ENCODE peak calls at places on chromosome 12, in five cellular contexts. X is endodermal cell, W is tibial artery, J is breast epithelium, Y is kidney. G is an unnamed sample. For H3K4me1, the result is how much of the 10 kb centered on the place peaks cover.

GRCh38 chr12:95739561-95740313 is 50.8 kb downstream of the NTN4 start:
- DNase-seq in J (peak), W (peak), Y (no peak), X (no peak), G (no peak)

GRCh38 chr12:95218164-95218851 is 701 bp downstream of the VEZT start:
- DNase-seq in W (no peak), Y (no peak), X (no peak), J (no peak), G (no peak)

GRCh38 chr12:107560906-107561285 is 124.7 kb upstream of the PWP1 start:
- DNase-seq in Y (no peak), J (no peak), W (no peak), X (no peak), G (no peak)

GRCh38 chr12:5478081-5478706 is 46.3 kb downstream of the NTF3 start:
- DNase-seq in Y (no peak), J (no peak), W (no peak), X (no peak), G (no peak)

GRCh38 chr12:47841910-47842309 is 22.2 kb upstream of the HDAC7 start:
- DNase-seq in W (no peak), X (peak), Y (no peak), J (no peak), G (peak)

GRCh38 chr12:127401536-127401935 is 865.4 kb upstream of the TMEM132C start:
- DNase-seq in X (no peak), Y (no peak), J (no peak), W (no peak), G (no peak)

GRCh38 chr12:130967631-130968030 is 13.9 kb downstream of the ADGRD1 start:
- DNase-seq in J (no peak), X (no peak), W (peak), Y (no peak), G (no peak)

GRCh38 chr12:23502259-23502658 is 447.2 kb downstream of the SOX5 start:
- DNase-seq in W (no peak), X (no peak), J (no peak), Y (no peak), G (no peak)

GRCh38 chr12:27382126-27382795 is 49.6 kb downstream of the BMAL2 start:
- DNase-seq in J (no peak), X (no peak), W (no peak), Y (no peak), G (no peak)

GRCh38 chr12:25578739-25579138 is 25.7 kb upstream of the LMNTD1 start:
- DNase-seq in Y (no peak), W (no peak), X (no peak), J (no peak), G (no peak)

GRCh38 chr12:81809829-81810595 is 50.9 kb upstream of the PPFIA2 start:
- DNase-seq in W (no peak), X (no peak), Y (no peak), J (no peak), G (no peak)

GRCh38 chr12:112839386-112839972 is 47.9 kb downstream of the RPH3A start:
- DNase-seq in Y (no peak), W (no peak), X (peak), J (no peak), G (no peak)

GRCh38 chr12:47207005-47207717 is 127.4 kb upstream of the AMIGO2 start:
- DNase-seq in W (no peak), J (no peak), Y (no peak), X (no peak), G (peak)

GRCh38 chr12:122413516-122414404 is 8.7 kb downstream of the CLIP1 start:
- DNase-seq in W (no peak), X (no peak), Y (no peak), J (no peak), G (no peak)
- H3K27ac ChIP-seq in W (peak), X (no peak), Y (no peak), J (peak), G (peak)

DNA sequence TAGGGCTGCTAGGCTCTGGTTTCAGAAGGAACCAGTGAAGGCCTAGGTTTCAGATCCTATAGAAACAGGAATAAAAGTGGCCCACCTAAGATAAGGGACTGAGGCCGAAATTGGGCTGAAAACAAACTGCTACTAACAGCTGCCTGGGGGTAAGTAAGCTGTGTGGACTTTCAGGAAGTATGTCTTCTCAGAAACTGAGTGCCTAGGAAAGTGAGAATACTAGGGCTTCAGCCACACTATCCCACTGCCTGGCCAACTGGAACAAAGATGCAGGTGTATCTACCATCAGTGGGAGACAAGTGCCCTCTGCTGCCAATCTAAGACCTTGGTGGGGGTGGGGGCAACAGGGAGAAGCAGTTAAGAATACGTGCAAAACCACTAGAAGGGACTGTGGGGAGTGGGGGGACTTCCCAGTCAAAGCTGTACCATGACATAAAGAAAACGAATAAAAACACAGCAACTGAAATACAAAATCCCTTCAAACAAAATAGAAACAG is 82.5 kb downstream of the MED13L start:
- DNase-seq in W (no peak), X (peak), Y (no peak), J (no peak), G (no peak)
- H3K4me1 ChIP-seq in W (half or more), X (under half), Y (under half), J (under half), G (half or more)

DNA sequence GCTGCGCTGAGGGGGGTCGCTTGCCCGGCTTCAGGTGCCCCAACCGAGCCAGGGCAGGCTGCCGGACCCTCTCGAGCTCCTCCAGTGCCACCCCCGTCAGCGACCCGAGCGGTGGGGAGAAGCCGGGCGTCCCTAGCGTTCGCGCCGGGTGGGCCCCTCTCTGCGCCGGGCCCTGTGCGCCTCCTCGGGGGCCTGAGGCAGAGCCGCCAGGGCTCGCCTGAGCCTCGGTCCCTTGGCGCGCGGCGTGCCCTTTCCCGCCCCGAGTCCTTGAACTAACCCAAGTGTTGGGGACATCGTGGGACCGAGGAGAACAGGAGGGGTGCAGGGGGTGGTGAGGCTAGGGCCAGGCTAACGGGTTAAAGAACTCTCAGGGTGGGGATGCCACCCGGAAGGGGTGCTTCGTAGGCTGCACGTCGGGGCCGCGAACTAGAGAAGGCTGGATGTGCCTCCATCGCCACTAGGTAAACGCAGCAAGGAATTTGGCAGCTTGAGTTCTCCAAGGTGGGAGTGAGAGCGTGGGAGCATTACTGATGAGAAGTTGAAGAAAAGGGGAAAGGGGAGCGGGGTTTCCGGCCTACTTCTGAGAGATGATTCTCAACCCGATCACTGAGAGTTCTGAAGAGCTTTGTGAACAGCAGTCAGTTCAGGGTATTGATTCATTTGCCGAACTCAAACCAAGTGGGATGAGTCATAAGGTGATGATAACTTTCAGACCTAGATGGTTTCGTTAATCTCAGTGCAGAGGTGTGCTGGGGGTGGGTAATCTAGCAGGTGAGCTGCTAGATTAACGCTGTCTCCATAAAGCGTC is 618 bp downstream of the RNF34 start:
- DNase-seq in J (no peak), Y (no peak), X (peak), W (peak), G (no peak)
- TF ChIP-seq CTCF in J (no peak), Y (no peak), X (no peak), W (no peak), G (no peak)

DNA sequence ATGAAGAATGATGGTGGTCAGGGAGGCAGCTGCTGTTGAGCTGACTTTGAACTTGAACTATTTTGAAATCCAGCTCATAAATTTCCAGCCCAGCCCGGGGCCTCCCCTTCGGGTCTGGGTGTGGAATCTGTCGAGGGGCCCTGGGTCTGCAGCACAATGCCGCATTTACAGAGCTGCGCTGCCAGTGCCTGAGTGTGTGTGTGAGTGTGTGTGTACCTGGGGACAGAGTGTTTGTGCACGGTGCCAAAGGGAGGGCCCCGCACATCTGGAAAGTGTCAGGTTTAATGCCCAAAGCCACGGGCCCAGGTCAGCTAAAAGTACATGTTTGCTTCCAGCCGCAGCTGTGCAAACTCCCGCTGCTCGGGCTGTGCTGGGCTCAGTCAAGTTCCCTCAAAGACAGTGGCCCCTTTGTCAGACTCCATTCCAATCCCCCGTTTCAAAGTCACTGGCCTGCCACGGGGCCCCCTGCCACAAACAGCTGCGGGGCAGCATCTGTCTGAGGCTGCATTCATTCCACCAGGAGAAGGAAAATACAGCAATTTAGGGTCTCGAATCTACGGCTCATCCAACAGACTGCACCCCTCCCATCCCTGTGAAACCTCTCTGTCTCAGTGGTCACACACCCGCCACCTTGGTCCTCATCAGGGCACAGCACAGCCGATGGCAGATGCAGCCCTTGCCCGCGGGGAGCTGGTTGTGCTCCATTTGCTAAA is 16.3 kb upstream of the RFLNA start:
- DNase-seq in Y (no peak), J (no peak), X (no peak), W (no peak), G (no peak)
- H3K27ac ChIP-seq in Y (no peak), J (no peak), X (peak), W (no peak), G (no peak)

DNA sequence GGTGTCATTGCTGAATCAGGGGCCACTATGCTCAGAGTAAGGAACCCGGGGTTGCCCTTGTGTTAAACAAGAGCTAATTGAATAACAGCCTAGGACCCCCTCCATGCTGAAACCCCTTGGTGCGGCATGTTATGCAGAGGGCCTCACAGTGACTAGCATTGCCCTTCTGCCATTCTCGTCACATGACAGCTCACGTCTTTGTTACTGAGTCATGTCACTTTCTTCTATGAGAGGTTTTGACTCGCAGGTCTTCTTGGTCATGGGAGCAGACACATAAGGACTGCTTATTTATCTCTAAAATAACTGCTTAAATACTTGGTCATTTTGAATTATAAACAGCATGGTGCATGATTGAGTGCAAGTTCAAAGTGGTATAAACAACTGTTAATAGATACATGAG is 24.9 kb downstream of the TCTN1 start:
- DNase-seq in X (no peak), W (no peak), Y (no peak), J (no peak), G (no peak)
- H3K4me1 ChIP-seq in X (under half), W (under half), Y (under half), J (under half), G (under half)

GRCh38 chr12:78571953-78572352 is 292.6 kb upstream of the SYT1 start:
- DNase-seq in J (no peak), Y (no peak), W (no peak), X (peak), G (no peak)
- TF ChIP-seq CTCF in J (no peak), Y (no peak), W (no peak), X (peak), G (no peak)

G was measured in upper lobe of right lung.